ENCODE peak calls at places on chromosome 4, in six cellular contexts. O, J, C, U, B and Q are unnamed samples.

GRCh38 chr4:35511851-35512250 is 732.5 kb downstream of the ARAP2 start:
- DNase-seq in O (no peak), J (no peak), C (no peak), U (no peak), B (no peak), Q (no peak)

GRCh38 chr4:173281001-173281400 is 53.2 kb downstream of the HMGB2 start:
- DNase-seq in O (no peak), J (no peak), C (no peak), U (no peak), B (no peak), Q (no peak)

GRCh38 chr4:2163311-2163821 is 78.6 kb downstream of the HAUS3 start:
- DNase-seq in O (no peak), J (no peak), C (peak), U (no peak), B (no peak), Q (no peak)

GRCh38 chr4:112225157-112225556 is 6.4 kb upstream of the AP1AR start:
- DNase-seq in O (no peak), J (no peak), C (no peak), U (no peak), B (no peak), Q (no peak)

GRCh38 chr4:127601029-127601428 is 31.7 kb upstream of the INTU start:
- DNase-seq in O (no peak), J (no peak), C (no peak), U (no peak), B (no peak), Q (no peak)

GRCh38 chr4:173426064-173426463 is 27.1 kb upstream of the SCRG1 start:
- DNase-seq in O (peak), J (no peak), C (peak), U (no peak), B (no peak), Q (no peak)

GRCh38 chr4:181235361-181235760 is 1007.8 kb upstream of the TENM3 start:
- DNase-seq in O (no peak), J (no peak), C (no peak), U (no peak), B (no peak), Q (no peak)

GRCh38 chr4:186939226-186939625 is 215.6 kb upstream of the FAT1 start:
- DNase-seq in O (no peak), J (no peak), C (no peak), U (no peak), B (no peak), Q (no peak)

GRCh38 chr4:123361195-123361861 is 35.3 kb upstream of the SPRY1 start:
- DNase-seq in O (no peak), J (no peak), C (no peak), U (no peak), B (no peak), Q (no peak)

GRCh38 chr4:153676984-153677383 is 7.1 kb upstream of the TLR2 start:
- DNase-seq in O (no peak), J (no peak), C (no peak), U (no peak), B (no peak), Q (no peak)

GRCh38 chr4:120053916-120054315 is 12.7 kb downstream of the MAD2L1 start:
- DNase-seq in O (no peak), J (no peak), C (no peak), U (no peak), B (no peak), Q (no peak)

GRCh38 chr4:119825696-119826095 is 197.1 kb upstream of the PDE5A start:
- DNase-seq in O (no peak), J (no peak), C (no peak), U (no peak), B (no peak), Q (no peak)

GRCh38 chr4:146243141-146243882 is 29.0 kb downstream of the REELD1 start:
- DNase-seq in O (peak), J (peak), C (peak), U (no peak), B (no peak), Q (peak)

GRCh38 chr4:84238247-84239090 is 260.6 kb downstream of the NKX6-1 start:
- DNase-seq in O (no peak), J (no peak), C (no peak), U (no peak), B (no peak), Q (no peak)

GRCh38 chr4:72886602-72887001 is 182.9 kb downstream of the COX18 start:
- DNase-seq in O (no peak), J (no peak), C (no peak), U (no peak), B (peak), Q (no peak)
- H3K4me3 ChIP-seq in O (no peak), J (no peak), C (no peak), U (no peak), B (no peak), Q (no peak)

GRCh38 chr4:54904953-54905352 is 220.4 kb downstream of the KDR start:
- DNase-seq in O (no peak), J (no peak), C (no peak), U (no peak), B (no peak), Q (no peak)
- H3K27ac ChIP-seq in O (no peak), J (no peak), C (no peak), U (no peak), B (no peak), Q (no peak)

GRCh38 chr4:168711197-168712120 is 214.6 kb downstream of the PALLD start:
- DNase-seq in O (no peak), J (no peak), C (no peak), U (no peak), B (no peak), Q (no peak)

GRCh38 chr4:168707205-168707604 is 210.4 kb downstream of the PALLD start:
- DNase-seq in O (no peak), J (no peak), C (no peak), U (no peak), B (no peak), Q (no peak)

GRCh38 chr4:168705121-168705520 is 208.3 kb downstream of the PALLD start:
- DNase-seq in O (no peak), J (no peak), C (no peak), U (no peak), B (no peak), Q (no peak)

GRCh38 chr4:168710353-168710946 is 213.6 kb downstream of the PALLD start:
- DNase-seq in O (no peak), J (no peak), C (peak), U (no peak), B (peak), Q (no peak)

GRCh38 chr4:168708108-168708507 is 211.3 kb downstream of the PALLD start:
- DNase-seq in O (no peak), J (no peak), C (no peak), U (no peak), B (no peak), Q (no peak)
- H3K4me3 ChIP-seq in O (no peak), J (no peak), C (no peak), U (no peak), B (no peak), Q (no peak)

GRCh38 chr4:145154573-145154972 is 25.8 kb downstream of the OTUD4 start:
- DNase-seq in O (no peak), J (no peak), C (no peak), U (no peak), B (peak), Q (no peak)
- H3K27ac ChIP-seq in O (no peak), J (peak), C (no peak), U (no peak), B (no peak), Q (no peak)

GRCh38 chr4:133960975-133961374 is 240.6 kb downstream of the PABPC4L start:
- DNase-seq in O (no peak), J (no peak), C (no peak), U (no peak), B (no peak), Q (no peak)
- H3K4me3 ChIP-seq in O (no peak), J (no peak), C (no peak), U (no peak), B (no peak), Q (no peak)